ENCODE peak calls at places on chromosomes 11 and 22, in four cellular contexts. Y, R, B and L are unnamed samples. For H3K4me1 and H3K9me3, the result is how much of the 10 kb centered on the place peaks cover.

GRCh38 chr11:1292644-1293618 is 16.5 kb downstream of the TOLLIP start:
- DNase-seq in Y (no peak), R (no peak), B (peak), L (no peak)

GRCh38 chr22:36081023-36081431 is 52.4 kb upstream of the RBFOX2 start:
- DNase-seq in Y (no peak), R (no peak), B (no peak), L (no peak)

GRCh38 chr11:15053201-15053685 is 20.1 kb upstream of the CALCB start:
- DNase-seq in Y (no peak), R (no peak), B (no peak), L (no peak)

GRCh38 chr11:29448246-29448877 is 568.5 kb downstream of the KCNA4 start:
- DNase-seq in Y (no peak), R (no peak), B (no peak), L (no peak)

GRCh38 chr11:118916842-118917388 is 8.8 kb downstream of the BCL9L start:
- DNase-seq in Y (no peak), R (no peak), B (no peak), L (peak)

GRCh38 chr22:17785185-17786184 is 11.2 kb upstream of the BID start:
- DNase-seq in Y (peak), R (peak), B (peak), L (peak)

GRCh38 chr11:118045191-118045590 is 31.7 kb upstream of the TMPRSS4 start:
- DNase-seq in Y (no peak), R (no peak), B (no peak), L (no peak)

GRCh38 chr11:68509105-68509504 is 48.6 kb downstream of the PPP6R3 start:
- DNase-seq in Y (no peak), R (no peak), B (no peak), L (no peak)

GRCh38 chr11:119316729-119317591 is at the start of gene MCAM:
- DNase-seq in Y (no peak), R (no peak), B (no peak), L (peak)

GRCh38 chr22:25563757-25564319 is 637 bp upstream of the GRK3 start:
- DNase-seq in Y (no peak), R (peak), B (no peak), L (peak)

GRCh38 chr11:19380375-19380774 is 139.6 kb upstream of the E2F8 start:
- DNase-seq in Y (no peak), R (no peak), B (no peak), L (no peak)

GRCh38 chr11:67648140-67648795 is 2.3 kb downstream of the ACY3 start:
- DNase-seq in Y (no peak), R (no peak), B (peak), L (no peak)

GRCh38 chr11:95835351-95835750 is 45.1 kb downstream of the CEP57 start:
- DNase-seq in Y (no peak), R (no peak), B (no peak), L (no peak)

GRCh38 chr22:44088976-44089570 is 65.0 kb downstream of the PARVB start:
- DNase-seq in Y (no peak), R (no peak), B (no peak), L (peak)

GRCh38 chr11:62842171-62842717 is 2.9 kb upstream of the WDR74 start:
- DNase-seq in Y (peak), R (peak), B (no peak), L (peak)

GRCh38 chr11:215581-216037 is 8.1 kb downstream of the RIC8A start:
- DNase-seq in Y (no peak), R (no peak), B (no peak), L (no peak)

GRCh38 chr11:10323793-10324170 is 18.9 kb downstream of the ADM start:
- DNase-seq in Y (no peak), R (no peak), B (no peak), L (no peak)
- H3K4me1 ChIP-seq in Y (under half), R (under half), B (under half), L (under half)

GRCh38 chr22:48799227-48799970 is 1028.3 kb downstream of the BRD1 start:
- DNase-seq in Y (no peak), R (no peak), B (no peak), L (no peak)
- H3K9me3 ChIP-seq in Y (under half), R (under half), B (under half), L (under half)

GRCh38 chr11:33753304-33753703 is 17.1 kb upstream of the CD59 start:
- DNase-seq in Y (no peak), R (no peak), B (no peak), L (no peak)

GRCh38 chr11:33751878-33752277 is 15.7 kb upstream of the CD59 start:
- DNase-seq in Y (no peak), R (no peak), B (no peak), L (no peak)

GRCh38 chr11:33743291-33743690 is 7.1 kb upstream of the CD59 start:
- DNase-seq in Y (no peak), R (no peak), B (no peak), L (no peak)

GRCh38 chr11:33742249-33742851 is 6.1 kb upstream of the CD59 start:
- DNase-seq in Y (no peak), R (no peak), B (no peak), L (no peak)

DNA sequence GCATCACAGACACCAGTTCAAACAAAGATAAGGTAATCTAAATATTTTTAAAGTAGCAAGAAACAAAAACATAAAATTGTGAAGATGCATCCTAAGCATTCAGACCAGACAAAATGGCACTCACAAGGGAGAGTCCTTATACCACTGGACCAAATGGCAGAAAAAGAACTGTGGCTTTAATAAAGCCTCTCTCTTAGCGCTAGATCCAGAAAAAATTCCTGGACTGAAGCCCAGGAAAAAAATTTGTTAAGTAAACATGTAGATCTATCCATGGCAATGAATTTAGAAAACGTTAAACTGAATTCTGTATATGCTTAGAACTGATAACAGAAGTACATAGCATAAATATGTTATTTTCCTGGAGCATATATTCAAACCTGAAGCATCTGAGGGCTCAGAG is 11.7 kb upstream of the CD59 start:
- DNase-seq in Y (no peak), R (no peak), B (no peak), L (no peak)
- H3K27ac ChIP-seq in Y (no peak), R (no peak), B (no peak), L (no peak)

GRCh38 chr11:3859373-3859881 is 4.0 kb downstream of the STIM1 start:
- DNase-seq in Y (no peak), R (peak), B (no peak), L (peak)

GRCh38 chr11:3861698-3862097 is 6.2 kb downstream of the STIM1 start:
- DNase-seq in Y (no peak), R (no peak), B (no peak), L (no peak)

GRCh38 chr11:3856856-3857553 is 1.5 kb downstream of the STIM1 start:
- DNase-seq in Y (no peak), R (no peak), B (no peak), L (no peak)

GRCh38 chr11:3857628-3858027 is 2.2 kb downstream of the STIM1 start:
- DNase-seq in Y (no peak), R (no peak), B (no peak), L (no peak)

DNA sequence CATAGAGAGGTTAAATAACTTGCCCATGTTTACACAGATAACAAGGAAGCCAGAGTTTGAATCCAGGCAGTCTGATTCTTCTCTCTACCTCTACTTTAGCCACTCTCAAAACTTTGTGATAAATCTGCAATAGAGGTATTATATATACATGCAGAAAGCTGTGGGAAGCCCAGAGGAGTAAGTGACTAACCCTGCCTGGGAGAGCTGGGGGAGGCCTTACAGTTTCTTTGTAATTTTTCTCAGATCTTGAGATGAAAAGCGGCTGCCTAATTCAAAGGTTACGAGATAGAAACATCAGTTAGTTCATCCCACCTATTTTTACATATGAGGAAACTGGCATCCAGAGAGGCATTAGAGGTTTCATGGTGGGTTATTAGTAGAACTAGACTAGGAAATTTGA is 4.9 kb downstream of the STIM1 start:
- DNase-seq in Y (no peak), R (no peak), B (no peak), L (no peak)
- H3K4me1 ChIP-seq in Y (half or more), R (under half), B (half or more), L (under half)

GRCh38 chr22:49728566-49729271 is 99.0 kb downstream of the BRD1 start:
- DNase-seq in Y (no peak), R (no peak), B (no peak), L (no peak)
- H3K9me3 ChIP-seq in Y (under half), R (under half), B (under half), L (under half)